ENCODE peak calls at places on chromosomes 2 and 18, in four cellular contexts. One of them, this sample, is unnamed.

GRCh38 chr18:71011389-71011788 is 722.5 kb downstream of the SOCS6 start:
- DNase-seq in K562: no peak
- DNase-seq in HepG2: no peak
- DNase-seq in H1: no peak
- DNase-seq in this sample: no peak

GRCh38 chr2:44291281-44292248 is 16.3 kb downstream of the SLC3A1 start:
- DNase-seq in K562: peak
- DNase-seq in HepG2: peak
- DNase-seq in H1: no peak
- DNase-seq in this sample: peak

GRCh38 chr2:50951416-50951815 is 80.5 kb downstream of the NRXN1 start:
- DNase-seq in K562: no peak
- DNase-seq in HepG2: no peak
- DNase-seq in H1: no peak
- DNase-seq in this sample: no peak

GRCh38 chr2:19051238-19051831 is 307.1 kb downstream of the OSR1 start:
- DNase-seq in K562: no peak
- DNase-seq in HepG2: no peak
- DNase-seq in H1: no peak
- DNase-seq in this sample: no peak

GRCh38 chr2:8684421-8684884 is 2.6 kb downstream of the ID2 start:
- DNase-seq in K562: peak
- DNase-seq in HepG2: peak
- DNase-seq in H1: no peak
- DNase-seq in this sample: no peak

GRCh38 chr18:44826418-44827259 is 146.0 kb downstream of the SETBP1 start:
- DNase-seq in K562: no peak
- DNase-seq in HepG2: no peak
- DNase-seq in H1: no peak
- DNase-seq in this sample: peak

GRCh38 chr2:142755191-142755590 is 122.3 kb upstream of the KYNU start:
- DNase-seq in K562: no peak
- DNase-seq in HepG2: no peak
- DNase-seq in H1: no peak
- DNase-seq in this sample: no peak

GRCh38 chr2:68251855-68252406 is 401 bp downstream of the PPP3R1 start:
- DNase-seq in K562: peak
- DNase-seq in HepG2: no peak
- DNase-seq in H1: no peak
- DNase-seq in this sample: no peak

GRCh38 chr2:143480586-143481230 is 351.5 kb downstream of the ARHGAP15 start:
- DNase-seq in K562: no peak
- DNase-seq in HepG2: no peak
- DNase-seq in H1: no peak
- DNase-seq in this sample: no peak

GRCh38 chr2:19494241-19494640 is 135.8 kb upstream of the OSR1 start:
- DNase-seq in K562: no peak
- DNase-seq in HepG2: peak
- DNase-seq in H1: no peak
- DNase-seq in this sample: no peak

GRCh38 chr18:48454146-48454796 is 45.1 kb upstream of the ZBTB7C start:
- DNase-seq in K562: no peak
- DNase-seq in HepG2: peak
- DNase-seq in H1: no peak
- DNase-seq in this sample: no peak

GRCh38 chr2:113041871-113042270 is 10.8 kb downstream of the IL36B start:
- DNase-seq in K562: no peak
- DNase-seq in HepG2: no peak
- DNase-seq in H1: no peak
- DNase-seq in this sample: peak

GRCh38 chr2:170670651-170671050 is 44.5 kb upstream of the SP5 start:
- DNase-seq in K562: no peak
- DNase-seq in HepG2: no peak
- DNase-seq in H1: no peak
- DNase-seq in this sample: no peak

GRCh38 chr2:239316562-239317465 is 84.0 kb downstream of the HDAC4 start:
- DNase-seq in K562: peak
- DNase-seq in HepG2: no peak
- DNase-seq in H1: no peak
- DNase-seq in this sample: no peak

GRCh38 chr2:226122067-226122466 is 677.6 kb downstream of the IRS1 start:
- DNase-seq in K562: no peak
- DNase-seq in HepG2: no peak
- DNase-seq in H1: no peak
- DNase-seq in this sample: no peak

GRCh38 chr2:144516417-144516980 is 3.4 kb downstream of the ZEB2 start:
- DNase-seq in K562: peak
- DNase-seq in HepG2: no peak
- DNase-seq in H1: no peak
- DNase-seq in this sample: peak

GRCh38 chr2:152421521-152422367 is 86.8 kb downstream of the FMNL2 start:
- DNase-seq in K562: peak
- DNase-seq in HepG2: peak
- DNase-seq in H1: no peak
- DNase-seq in this sample: peak

GRCh38 chr18:26777316-26778053 is 88.0 kb downstream of the AQP4 start:
- DNase-seq in K562: no peak
- DNase-seq in HepG2: no peak
- DNase-seq in H1: no peak
- DNase-seq in this sample: no peak

GRCh38 chr2:169225906-169226305 is 136.4 kb downstream of the LRP2 start:
- DNase-seq in K562: no peak
- DNase-seq in HepG2: no peak
- DNase-seq in H1: no peak
- DNase-seq in this sample: no peak

GRCh38 chr18:47754311-47755101 is 176.0 kb downstream of the SMAD2 start:
- DNase-seq in K562: peak
- DNase-seq in HepG2: peak
- DNase-seq in H1: peak
- DNase-seq in this sample: peak

GRCh38 chr2:1742300-1742679 is 2.0 kb downstream of the PXDN start:
- DNase-seq in K562: no peak
- DNase-seq in HepG2: no peak
- DNase-seq in H1: no peak
- DNase-seq in this sample: no peak

GRCh38 chr18:76361219-76361618 is 133.8 kb downstream of the ZNF516 start:
- DNase-seq in K562: no peak
- DNase-seq in HepG2: no peak
- DNase-seq in H1: no peak
- DNase-seq in this sample: no peak

GRCh38 chr18:37419272-37419671 is 146.3 kb downstream of the CELF4 start:
- DNase-seq in K562: no peak
- DNase-seq in HepG2: no peak
- DNase-seq in H1: no peak
- DNase-seq in this sample: peak

GRCh38 chr2:160635488-160635887 is 141.9 kb upstream of the RBMS1 start:
- DNase-seq in K562: no peak
- DNase-seq in HepG2: no peak
- DNase-seq in H1: no peak
- DNase-seq in this sample: no peak

GRCh38 chr18:50076245-50076644 is 118.7 kb downstream of the MYO5B start:
- DNase-seq in K562: no peak
- DNase-seq in HepG2: no peak
- DNase-seq in H1: no peak
- DNase-seq in this sample: no peak

GRCh38 chr18:50075772-50076171 is 119.2 kb downstream of the MYO5B start:
- DNase-seq in K562: no peak
- DNase-seq in HepG2: peak
- DNase-seq in H1: no peak
- DNase-seq in this sample: no peak

GRCh38 chr18:50083708-50084107 is 111.2 kb downstream of the MYO5B start:
- DNase-seq in K562: no peak
- DNase-seq in HepG2: no peak
- DNase-seq in H1: no peak
- DNase-seq in this sample: no peak

GRCh38 chr18:50080932-50081560 is 113.9 kb downstream of the MYO5B start:
- DNase-seq in K562: no peak
- DNase-seq in HepG2: peak
- DNase-seq in H1: no peak
- DNase-seq in this sample: no peak

GRCh38 chr18:50079571-50080295 is 115.2 kb downstream of the MYO5B start:
- DNase-seq in K562: no peak
- DNase-seq in HepG2: no peak
- DNase-seq in H1: no peak
- DNase-seq in this sample: no peak
- TF ChIP-seq MAX in K562: no peak
- TF ChIP-seq MAX in HepG2: no peak
- TF ChIP-seq MAX in H1: no peak
- TF ChIP-seq MAX in this sample: no peak

DNA sequence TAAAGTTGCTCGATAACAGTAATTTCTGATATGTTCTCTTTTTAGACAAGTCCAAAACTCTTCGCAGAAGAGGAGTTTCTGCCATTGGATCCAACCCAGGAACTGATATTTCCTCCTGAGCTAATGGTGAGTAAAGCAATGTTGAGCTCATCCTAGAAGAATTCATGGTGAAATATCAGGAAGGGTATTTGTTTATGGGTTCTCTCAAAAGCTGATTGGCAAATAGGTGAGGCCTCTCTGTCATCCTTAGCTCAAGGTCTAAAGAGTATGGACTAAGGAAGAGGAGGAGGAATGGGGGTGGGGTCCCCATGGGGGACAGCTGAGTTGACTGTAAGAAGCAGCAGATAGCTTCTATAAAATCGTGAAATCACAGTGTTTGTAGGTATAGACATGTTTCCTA is 18.2 kb downstream of the AOX1 start:
- DNase-seq in K562: no peak
- DNase-seq in HepG2: peak
- DNase-seq in H1: no peak
- DNase-seq in this sample: no peak
- TF ChIP-seq MAFK in K562: no peak
- TF ChIP-seq MAFK in HepG2: no peak
- TF ChIP-seq MAFK in H1: no peak
- TF ChIP-seq MAFK in this sample: no peak

DNA sequence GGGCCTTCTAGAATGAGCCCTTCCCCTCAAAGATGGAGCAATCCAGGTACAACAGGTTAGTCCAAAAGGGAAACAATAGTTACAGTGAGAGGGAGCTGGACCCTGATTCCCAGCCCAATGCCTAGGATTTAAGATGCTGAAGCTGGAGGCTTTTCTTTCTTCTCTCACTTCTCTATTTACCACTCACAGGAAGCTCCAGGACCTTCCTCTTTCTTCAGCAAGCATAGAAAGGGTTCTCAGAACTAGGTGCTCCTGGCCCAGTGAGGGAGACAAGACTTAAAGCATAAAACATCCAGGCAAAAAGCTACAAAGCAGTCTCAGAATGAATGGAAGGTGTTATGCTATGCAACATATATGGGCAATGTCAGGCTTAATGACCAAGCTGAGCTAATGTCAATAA is 279.0 kb downstream of the SRBD1 start:
- DNase-seq in K562: no peak
- DNase-seq in HepG2: no peak
- DNase-seq in H1: no peak
- DNase-seq in this sample: no peak
- TF ChIP-seq MAX in K562: no peak
- TF ChIP-seq MAX in HepG2: no peak
- TF ChIP-seq MAX in H1: no peak
- TF ChIP-seq MAX in this sample: no peak

GRCh38 chr18:36212301-36212977 is 25.1 kb downstream of the MOCOS start:
- DNase-seq in K562: peak
- DNase-seq in HepG2: no peak
- DNase-seq in H1: no peak
- DNase-seq in this sample: no peak

GRCh38 chr18:36217348-36217747 is 30.1 kb downstream of the MOCOS start:
- DNase-seq in K562: no peak
- DNase-seq in HepG2: peak
- DNase-seq in H1: no peak
- DNase-seq in this sample: no peak

GRCh38 chr18:36212978-36213303 is 25.6 kb downstream of the MOCOS start:
- DNase-seq in K562: no peak
- DNase-seq in HepG2: no peak
- DNase-seq in H1: no peak
- DNase-seq in this sample: no peak

GRCh38 chr18:36214811-36215210 is 27.5 kb downstream of the MOCOS start:
- DNase-seq in K562: no peak
- DNase-seq in HepG2: no peak
- DNase-seq in H1: no peak
- DNase-seq in this sample: no peak

GRCh38 chr18:36215577-36215976 is 28.3 kb downstream of the MOCOS start:
- DNase-seq in K562: peak
- DNase-seq in HepG2: no peak
- DNase-seq in H1: no peak
- DNase-seq in this sample: no peak
- TF ChIP-seq MAFK in K562: no peak
- TF ChIP-seq MAFK in HepG2: no peak
- TF ChIP-seq MAFK in H1: no peak
- TF ChIP-seq MAFK in this sample: no peak

GRCh38 chr18:62506495-62507143 is 16.2 kb upstream of the ZCCHC2 start:
- DNase-seq in K562: no peak
- DNase-seq in HepG2: no peak
- DNase-seq in H1: no peak
- DNase-seq in this sample: no peak

GRCh38 chr18:62510744-62511143 is 12.1 kb upstream of the ZCCHC2 start:
- DNase-seq in K562: no peak
- DNase-seq in HepG2: peak
- DNase-seq in H1: no peak
- DNase-seq in this sample: no peak

GRCh38 chr18:62509779-62510178 is 13.0 kb upstream of the ZCCHC2 start:
- DNase-seq in K562: no peak
- DNase-seq in HepG2: peak
- DNase-seq in H1: no peak
- DNase-seq in this sample: no peak

GRCh38 chr18:62500966-62501591 is 21.7 kb upstream of the ZCCHC2 start:
- DNase-seq in K562: no peak
- DNase-seq in HepG2: peak
- DNase-seq in H1: no peak
- DNase-seq in this sample: no peak

GRCh38 chr18:62505669-62506494 is 16.9 kb upstream of the ZCCHC2 start:
- DNase-seq in K562: no peak
- DNase-seq in HepG2: no peak
- DNase-seq in H1: no peak
- DNase-seq in this sample: no peak
- TF ChIP-seq MAX in K562: no peak
- TF ChIP-seq MAX in HepG2: no peak
- TF ChIP-seq MAX in H1: no peak
- TF ChIP-seq MAX in this sample: no peak

DNA sequence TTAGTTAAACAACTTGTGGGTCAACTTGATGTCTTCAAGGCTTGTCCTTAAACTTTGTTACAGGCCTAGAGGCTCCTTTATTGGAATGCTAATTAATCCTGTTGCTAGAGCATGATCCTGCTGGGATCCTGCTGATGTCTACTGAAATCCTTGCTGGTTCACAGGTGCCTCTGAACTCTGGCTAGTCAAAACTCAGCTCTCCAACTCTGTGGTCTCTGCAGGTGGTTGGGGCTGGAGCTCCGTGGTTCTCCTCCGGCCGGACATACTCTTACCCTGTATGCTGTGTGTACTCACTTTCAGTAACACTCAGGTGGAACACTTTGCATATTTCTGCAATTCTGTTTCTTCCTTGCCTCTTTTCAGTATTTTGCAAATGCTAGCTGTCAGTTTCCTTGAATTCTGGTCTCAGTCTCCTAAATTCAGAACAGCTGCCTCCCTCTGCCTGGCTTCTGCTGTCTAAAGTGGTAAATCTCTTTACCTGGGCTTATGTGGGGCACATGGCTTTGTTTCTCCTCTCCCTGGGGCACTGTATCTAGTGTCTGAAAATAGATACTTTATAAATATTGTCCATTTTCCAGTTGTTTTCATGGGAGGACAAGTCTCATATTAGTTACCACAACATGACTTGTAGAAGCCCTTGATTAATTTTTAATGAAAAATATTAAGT is 113.0 kb downstream of the ATP9B start:
- DNase-seq in K562: no peak
- DNase-seq in HepG2: no peak
- DNase-seq in H1: peak
- DNase-seq in this sample: no peak
- TF ChIP-seq MAFK in K562: no peak
- TF ChIP-seq MAFK in HepG2: no peak
- TF ChIP-seq MAFK in H1: no peak
- TF ChIP-seq MAFK in this sample: no peak

This sample was measured in A549.